ENCODE peak calls at places on chromosome 3, in seven cellular contexts. One of them, this sample, is unnamed.

GRCh38 chr3:147649475-147649874 is 240.3 kb downstream of the ZIC1 start:
- DNase-seq in endothelial cell: no peak
- DNase-seq in fibroblast of mammary gland: no peak
- DNase-seq in mammary epithelial cell: no peak
- DNase-seq in IMR-90: no peak
- DNase-seq in ovary: no peak
- DNase-seq in GM13977: no peak
- DNase-seq in this sample: no peak

GRCh38 chr3:185867650-185868049 is 42.8 kb upstream of the IGF2BP2 start:
- DNase-seq in endothelial cell: no peak
- DNase-seq in mammary epithelial cell: no peak
- DNase-seq in IMR-90: no peak
- DNase-seq in fibroblast of mammary gland: no peak
- DNase-seq in GM13977: no peak
- DNase-seq in ovary: no peak
- DNase-seq in this sample: no peak

GRCh38 chr3:187678869-187679268 is 8.7 kb upstream of the SST start:
- DNase-seq in endothelial cell: peak
- DNase-seq in IMR-90: peak
- DNase-seq in mammary epithelial cell: peak
- DNase-seq in GM13977: peak
- DNase-seq in fibroblast of mammary gland: peak
- DNase-seq in ovary: peak
- DNase-seq in this sample: no peak

GRCh38 chr3:16050641-16051467 is 123.6 kb upstream of the GALNT15 start:
- DNase-seq in GM13977: no peak
- DNase-seq in IMR-90: no peak
- DNase-seq in fibroblast of mammary gland: no peak
- DNase-seq in ovary: no peak
- DNase-seq in mammary epithelial cell: no peak
- DNase-seq in endothelial cell: peak
- DNase-seq in this sample: no peak

GRCh38 chr3:55804170-55805095 is 317.3 kb upstream of the WNT5A start:
- DNase-seq in IMR-90: no peak
- DNase-seq in GM13977: no peak
- DNase-seq in ovary: no peak
- DNase-seq in mammary epithelial cell: no peak
- DNase-seq in fibroblast of mammary gland: no peak
- DNase-seq in endothelial cell: no peak
- DNase-seq in this sample: no peak

GRCh38 chr3:148319161-148319915 is 378.4 kb upstream of the AGTR1 start:
- DNase-seq in IMR-90: peak
- DNase-seq in ovary: no peak
- DNase-seq in mammary epithelial cell: peak
- DNase-seq in GM13977: peak
- DNase-seq in endothelial cell: no peak
- DNase-seq in fibroblast of mammary gland: peak
- DNase-seq in this sample: peak

GRCh38 chr3:146189519-146190173 is 28.7 kb upstream of the PLOD2 start:
- DNase-seq in fibroblast of mammary gland: peak
- DNase-seq in ovary: no peak
- DNase-seq in endothelial cell: peak
- DNase-seq in mammary epithelial cell: peak
- DNase-seq in IMR-90: peak
- DNase-seq in GM13977: peak
- DNase-seq in this sample: peak

GRCh38 chr3:148203263-148204010 is 494.3 kb upstream of the AGTR1 start:
- DNase-seq in IMR-90: peak
- DNase-seq in fibroblast of mammary gland: peak
- DNase-seq in ovary: no peak
- DNase-seq in GM13977: no peak
- DNase-seq in mammary epithelial cell: no peak
- DNase-seq in endothelial cell: no peak
- DNase-seq in this sample: no peak

GRCh38 chr3:187925326-187925725 is 180.1 kb upstream of the BCL6 start:
- DNase-seq in fibroblast of mammary gland: no peak
- DNase-seq in IMR-90: no peak
- DNase-seq in ovary: no peak
- DNase-seq in endothelial cell: no peak
- DNase-seq in mammary epithelial cell: no peak
- DNase-seq in GM13977: no peak
- DNase-seq in this sample: no peak

GRCh38 chr3:107429330-107430181 is 52.3 kb downstream of the CCDC54 start:
- DNase-seq in ovary: peak
- DNase-seq in endothelial cell: peak
- DNase-seq in GM13977: peak
- DNase-seq in fibroblast of mammary gland: peak
- DNase-seq in IMR-90: peak
- DNase-seq in mammary epithelial cell: peak
- DNase-seq in this sample: peak

GRCh38 chr3:125310623-125311076 is 64.5 kb downstream of the ZNF148 start:
- DNase-seq in mammary epithelial cell: no peak
- DNase-seq in endothelial cell: no peak
- DNase-seq in GM13977: peak
- DNase-seq in fibroblast of mammary gland: no peak
- DNase-seq in ovary: no peak
- DNase-seq in IMR-90: no peak
- DNase-seq in this sample: peak

GRCh38 chr3:193780810-193781472 is 187.9 kb downstream of the OPA1 start:
- DNase-seq in endothelial cell: peak
- DNase-seq in ovary: peak
- DNase-seq in GM13977: peak
- DNase-seq in fibroblast of mammary gland: peak
- DNase-seq in IMR-90: peak
- DNase-seq in mammary epithelial cell: peak
- DNase-seq in this sample: peak

GRCh38 chr3:152390647-152391046 is 121.9 kb downstream of the MBNL1 start:
- DNase-seq in GM13977: no peak
- DNase-seq in endothelial cell: no peak
- DNase-seq in IMR-90: no peak
- DNase-seq in ovary: no peak
- DNase-seq in fibroblast of mammary gland: no peak
- DNase-seq in mammary epithelial cell: no peak
- DNase-seq in this sample: no peak

GRCh38 chr3:196096382-196096953 is 14.6 kb upstream of the TFRC start:
- DNase-seq in ovary: no peak
- DNase-seq in GM13977: peak
- DNase-seq in endothelial cell: no peak
- DNase-seq in IMR-90: no peak
- DNase-seq in mammary epithelial cell: no peak
- DNase-seq in fibroblast of mammary gland: no peak
- DNase-seq in this sample: peak

GRCh38 chr3:140913728-140914127 is 27.9 kb upstream of the SLC25A36 start:
- DNase-seq in mammary epithelial cell: no peak
- DNase-seq in fibroblast of mammary gland: no peak
- DNase-seq in endothelial cell: no peak
- DNase-seq in ovary: no peak
- DNase-seq in IMR-90: no peak
- DNase-seq in GM13977: no peak
- DNase-seq in this sample: no peak

GRCh38 chr3:41716391-41716910 is 245.5 kb downstream of the ULK4 start:
- DNase-seq in fibroblast of mammary gland: peak
- DNase-seq in endothelial cell: no peak
- DNase-seq in IMR-90: peak
- DNase-seq in mammary epithelial cell: no peak
- DNase-seq in ovary: no peak
- DNase-seq in GM13977: no peak
- DNase-seq in this sample: no peak

GRCh38 chr3:108180214-108180613 is 42.0 kb downstream of the IFT57 start:
- DNase-seq in endothelial cell: no peak
- DNase-seq in fibroblast of mammary gland: peak
- DNase-seq in mammary epithelial cell: peak
- DNase-seq in GM13977: no peak
- DNase-seq in IMR-90: peak
- DNase-seq in ovary: no peak
- DNase-seq in this sample: no peak

GRCh38 chr3:67509471-67510075 is 144.8 kb downstream of the SUCLG2 start:
- DNase-seq in ovary: no peak
- DNase-seq in mammary epithelial cell: peak
- DNase-seq in IMR-90: peak
- DNase-seq in GM13977: no peak
- DNase-seq in fibroblast of mammary gland: peak
- DNase-seq in endothelial cell: no peak
- DNase-seq in this sample: no peak

GRCh38 chr3:123745184-123745855 is 138.8 kb downstream of the MYLK start:
- DNase-seq in ovary: no peak
- DNase-seq in GM13977: no peak
- DNase-seq in fibroblast of mammary gland: peak
- DNase-seq in mammary epithelial cell: no peak
- DNase-seq in IMR-90: no peak
- DNase-seq in endothelial cell: no peak
- DNase-seq in this sample: no peak

GRCh38 chr3:99967796-99968195 is 146.5 kb downstream of the FILIP1L start:
- DNase-seq in fibroblast of mammary gland: peak
- DNase-seq in ovary: no peak
- DNase-seq in GM13977: no peak
- DNase-seq in IMR-90: peak
- DNase-seq in endothelial cell: no peak
- DNase-seq in mammary epithelial cell: peak
- DNase-seq in this sample: no peak

GRCh38 chr3:70064194-70064787 is 64.8 kb downstream of the SAMMSON start:
- DNase-seq in ovary: no peak
- DNase-seq in endothelial cell: peak
- DNase-seq in GM13977: peak
- DNase-seq in fibroblast of mammary gland: peak
- DNase-seq in mammary epithelial cell: peak
- DNase-seq in IMR-90: peak
- DNase-seq in this sample: peak

GRCh38 chr3:147351301-147351700 is 55.0 kb downstream of the ZIC4 start:
- DNase-seq in GM13977: no peak
- DNase-seq in fibroblast of mammary gland: no peak
- DNase-seq in IMR-90: no peak
- DNase-seq in mammary epithelial cell: no peak
- DNase-seq in endothelial cell: no peak
- DNase-seq in ovary: no peak
- DNase-seq in this sample: no peak

GRCh38 chr3:122803977-122804376 is 9.1 kb downstream of the SLC49A4 start:
- DNase-seq in GM13977: no peak
- DNase-seq in fibroblast of mammary gland: no peak
- DNase-seq in ovary: no peak
- DNase-seq in endothelial cell: no peak
- DNase-seq in IMR-90: no peak
- DNase-seq in mammary epithelial cell: no peak
- DNase-seq in this sample: no peak

GRCh38 chr3:42698911-42699230 is 3.7 kb downstream of the HHATL start:
- DNase-seq in ovary: no peak
- DNase-seq in IMR-90: no peak
- DNase-seq in endothelial cell: no peak
- DNase-seq in mammary epithelial cell: no peak
- DNase-seq in GM13977: no peak
- DNase-seq in fibroblast of mammary gland: no peak
- DNase-seq in this sample: peak

GRCh38 chr3:42732196-42732828 is 29.7 kb upstream of the HHATL start:
- DNase-seq in IMR-90: no peak
- DNase-seq in fibroblast of mammary gland: no peak
- DNase-seq in GM13977: no peak
- DNase-seq in endothelial cell: no peak
- DNase-seq in mammary epithelial cell: no peak
- DNase-seq in ovary: no peak
- DNase-seq in this sample: no peak

DNA sequence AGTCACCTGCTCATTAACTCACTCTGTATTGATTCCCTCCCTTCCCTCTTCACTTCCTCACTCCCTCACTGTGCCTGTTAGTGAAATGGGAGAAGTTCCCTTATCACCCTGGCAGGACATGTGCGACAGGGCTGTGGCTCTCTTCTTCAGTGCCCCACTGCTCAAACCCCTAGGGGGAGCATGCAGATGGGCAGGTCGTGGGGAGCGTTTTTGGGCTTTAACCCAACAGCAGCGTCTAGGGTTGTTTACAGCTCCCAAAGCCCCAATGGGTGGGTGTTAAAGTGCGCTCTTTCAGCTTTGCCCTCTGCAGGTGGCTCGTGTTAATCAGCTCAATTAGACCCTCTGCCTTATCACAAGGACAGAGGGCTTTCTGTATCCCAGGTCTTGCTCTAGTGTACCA is 447.8 kb upstream of the PROK2 start:
- DNase-seq in IMR-90: no peak
- DNase-seq in ovary: no peak
- DNase-seq in fibroblast of mammary gland: no peak
- DNase-seq in GM13977: no peak
- DNase-seq in mammary epithelial cell: no peak
- DNase-seq in endothelial cell: no peak
- DNase-seq in this sample: no peak
- TF ChIP-seq CTCF in IMR-90: no peak
- TF ChIP-seq CTCF in ovary: no peak
- TF ChIP-seq CTCF in fibroblast of mammary gland: no peak
- TF ChIP-seq CTCF in GM13977: peak
- TF ChIP-seq CTCF in mammary epithelial cell: no peak
- TF ChIP-seq CTCF in endothelial cell: no peak
- TF ChIP-seq CTCF in this sample: no peak

GRCh38 chr3:167564612-167565011 is 89.1 kb downstream of the WDR49 start:
- DNase-seq in mammary epithelial cell: no peak
- DNase-seq in ovary: no peak
- DNase-seq in fibroblast of mammary gland: no peak
- DNase-seq in IMR-90: no peak
- DNase-seq in GM13977: no peak
- DNase-seq in endothelial cell: no peak
- DNase-seq in this sample: no peak
- TF ChIP-seq CTCF in mammary epithelial cell: no peak
- TF ChIP-seq CTCF in ovary: no peak
- TF ChIP-seq CTCF in fibroblast of mammary gland: no peak
- TF ChIP-seq CTCF in IMR-90: no peak
- TF ChIP-seq CTCF in GM13977: no peak
- TF ChIP-seq CTCF in endothelial cell: no peak
- TF ChIP-seq CTCF in this sample: no peak

GRCh38 chr3:9130318-9131110 is 118.9 kb downstream of the SRGAP3 start:
- DNase-seq in IMR-90: no peak
- DNase-seq in mammary epithelial cell: no peak
- DNase-seq in fibroblast of mammary gland: no peak
- DNase-seq in ovary: no peak
- DNase-seq in endothelial cell: no peak
- DNase-seq in GM13977: no peak
- DNase-seq in this sample: no peak

GRCh38 chr3:9139366-9139765 is 110.1 kb downstream of the SRGAP3 start:
- DNase-seq in fibroblast of mammary gland: no peak
- DNase-seq in mammary epithelial cell: no peak
- DNase-seq in endothelial cell: no peak
- DNase-seq in IMR-90: no peak
- DNase-seq in GM13977: no peak
- DNase-seq in ovary: no peak
- DNase-seq in this sample: no peak

GRCh38 chr3:9135930-9136525 is 113.4 kb downstream of the SRGAP3 start:
- DNase-seq in mammary epithelial cell: no peak
- DNase-seq in fibroblast of mammary gland: no peak
- DNase-seq in endothelial cell: peak
- DNase-seq in GM13977: peak
- DNase-seq in ovary: peak
- DNase-seq in IMR-90: no peak
- DNase-seq in this sample: no peak

GRCh38 chr3:9136746-9137434 is 112.6 kb downstream of the SRGAP3 start:
- DNase-seq in endothelial cell: no peak
- DNase-seq in mammary epithelial cell: no peak
- DNase-seq in IMR-90: no peak
- DNase-seq in fibroblast of mammary gland: no peak
- DNase-seq in ovary: no peak
- DNase-seq in GM13977: no peak
- DNase-seq in this sample: no peak

GRCh38 chr3:9135526-9135925 is 113.9 kb downstream of the SRGAP3 start:
- DNase-seq in IMR-90: no peak
- DNase-seq in ovary: no peak
- DNase-seq in mammary epithelial cell: no peak
- DNase-seq in endothelial cell: no peak
- DNase-seq in GM13977: no peak
- DNase-seq in fibroblast of mammary gland: no peak
- DNase-seq in this sample: no peak
- TF ChIP-seq CTCF in IMR-90: no peak
- TF ChIP-seq CTCF in ovary: no peak
- TF ChIP-seq CTCF in mammary epithelial cell: no peak
- TF ChIP-seq CTCF in endothelial cell: no peak
- TF ChIP-seq CTCF in GM13977: no peak
- TF ChIP-seq CTCF in fibroblast of mammary gland: no peak
- TF ChIP-seq CTCF in this sample: no peak

GRCh38 chr3:120182613-120183524 is 88.6 kb upstream of the GSK3B start:
- DNase-seq in GM13977: peak
- DNase-seq in IMR-90: peak
- DNase-seq in mammary epithelial cell: peak
- DNase-seq in fibroblast of mammary gland: peak
- DNase-seq in ovary: no peak
- DNase-seq in endothelial cell: no peak
- DNase-seq in this sample: peak
- TF ChIP-seq CTCF in GM13977: peak
- TF ChIP-seq CTCF in IMR-90: peak
- TF ChIP-seq CTCF in mammary epithelial cell: peak
- TF ChIP-seq CTCF in fibroblast of mammary gland: peak
- TF ChIP-seq CTCF in ovary: no peak
- TF ChIP-seq CTCF in endothelial cell: no peak
- TF ChIP-seq CTCF in this sample: no peak

This sample was measured in GM13976.